ENCODE peak calls at places on chromosome 13, in six cellular contexts. One of them, this sample, is unnamed.

GRCh38 chr13:62702502-62702901 is 1286.9 kb upstream of the PCDH20 start:
- DNase-seq in posterior cingulate gyrus: no peak
- DNase-seq in activated CD4-positive, alpha-beta T cell treated with anti-CD3 and anti-CD28 coated beads, Interleukin-2, amount 50 U/mL, for 24 hours: no peak
- DNase-seq in cardiac muscle cell: no peak
- DNase-seq in RWPE1: no peak
- DNase-seq in CD4-positive, alpha-beta memory T cell: no peak
- DNase-seq in this sample: no peak

GRCh38 chr13:104014803-104015645 is 948.8 kb upstream of the SLC10A2 start:
- DNase-seq in posterior cingulate gyrus: no peak
- DNase-seq in activated CD4-positive, alpha-beta T cell treated with anti-CD3 and anti-CD28 coated beads, Interleukin-2, amount 50 U/mL, for 24 hours: no peak
- DNase-seq in cardiac muscle cell: no peak
- DNase-seq in RWPE1: no peak
- DNase-seq in CD4-positive, alpha-beta memory T cell: no peak
- DNase-seq in this sample: no peak

GRCh38 chr13:75135325-75135825 is 346.6 kb downstream of the TBC1D4 start:
- DNase-seq in posterior cingulate gyrus: no peak
- DNase-seq in activated CD4-positive, alpha-beta T cell treated with anti-CD3 and anti-CD28 coated beads, Interleukin-2, amount 50 U/mL, for 24 hours: no peak
- DNase-seq in cardiac muscle cell: no peak
- DNase-seq in RWPE1: peak; percentile 9
- DNase-seq in CD4-positive, alpha-beta memory T cell: no peak
- DNase-seq in this sample: no peak

GRCh38 chr13:80924596-80924995 is 583.7 kb upstream of the SPRY2 start:
- DNase-seq in posterior cingulate gyrus: no peak
- DNase-seq in activated CD4-positive, alpha-beta T cell treated with anti-CD3 and anti-CD28 coated beads, Interleukin-2, amount 50 U/mL, for 24 hours: no peak
- DNase-seq in cardiac muscle cell: no peak
- DNase-seq in RWPE1: no peak
- DNase-seq in CD4-positive, alpha-beta memory T cell: no peak
- DNase-seq in this sample: no peak

GRCh38 chr13:97386832-97387486 is 47.0 kb upstream of the RAP2A start:
- DNase-seq in posterior cingulate gyrus: no peak
- DNase-seq in activated CD4-positive, alpha-beta T cell treated with anti-CD3 and anti-CD28 coated beads, Interleukin-2, amount 50 U/mL, for 24 hours: no peak
- DNase-seq in cardiac muscle cell: no peak
- DNase-seq in RWPE1: no peak
- DNase-seq in CD4-positive, alpha-beta memory T cell: no peak
- DNase-seq in this sample: no peak

GRCh38 chr13:32829676-32830091 is 186.5 kb upstream of the KL start:
- DNase-seq in posterior cingulate gyrus: no peak
- DNase-seq in activated CD4-positive, alpha-beta T cell treated with anti-CD3 and anti-CD28 coated beads, Interleukin-2, amount 50 U/mL, for 24 hours: no peak
- DNase-seq in cardiac muscle cell: no peak
- DNase-seq in RWPE1: peak; percentile 48
- DNase-seq in CD4-positive, alpha-beta memory T cell: no peak
- DNase-seq in this sample: peak; percentile 21

GRCh38 chr13:46778879-46779278 is 18.1 kb downstream of the ESD start:
- DNase-seq in posterior cingulate gyrus: no peak
- DNase-seq in activated CD4-positive, alpha-beta T cell treated with anti-CD3 and anti-CD28 coated beads, Interleukin-2, amount 50 U/mL, for 24 hours: no peak
- DNase-seq in cardiac muscle cell: no peak
- DNase-seq in RWPE1: no peak
- DNase-seq in CD4-positive, alpha-beta memory T cell: no peak
- DNase-seq in this sample: no peak

GRCh38 chr13:98216135-98216565 is 39.1 kb upstream of the RNF113B start:
- DNase-seq in posterior cingulate gyrus: no peak
- DNase-seq in activated CD4-positive, alpha-beta T cell treated with anti-CD3 and anti-CD28 coated beads, Interleukin-2, amount 50 U/mL, for 24 hours: no peak
- DNase-seq in cardiac muscle cell: peak; percentile 62
- DNase-seq in RWPE1: no peak
- DNase-seq in CD4-positive, alpha-beta memory T cell: no peak
- DNase-seq in this sample: no peak

GRCh38 chr13:51479199-51479523 is 26.3 kb upstream of the INTS6 start:
- DNase-seq in posterior cingulate gyrus: no peak
- DNase-seq in activated CD4-positive, alpha-beta T cell treated with anti-CD3 and anti-CD28 coated beads, Interleukin-2, amount 50 U/mL, for 24 hours: no peak
- DNase-seq in cardiac muscle cell: no peak
- DNase-seq in RWPE1: peak; percentile 59
- DNase-seq in CD4-positive, alpha-beta memory T cell: no peak
- DNase-seq in this sample: no peak

GRCh38 chr13:53092931-53093330 is 64.3 kb downstream of the OLFM4 start:
- DNase-seq in posterior cingulate gyrus: no peak
- DNase-seq in activated CD4-positive, alpha-beta T cell treated with anti-CD3 and anti-CD28 coated beads, Interleukin-2, amount 50 U/mL, for 24 hours: no peak
- DNase-seq in cardiac muscle cell: no peak
- DNase-seq in RWPE1: no peak
- DNase-seq in CD4-positive, alpha-beta memory T cell: no peak
- DNase-seq in this sample: no peak

GRCh38 chr13:92355213-92355612 is 871.4 kb upstream of the GPC6 start:
- DNase-seq in posterior cingulate gyrus: no peak
- DNase-seq in activated CD4-positive, alpha-beta T cell treated with anti-CD3 and anti-CD28 coated beads, Interleukin-2, amount 50 U/mL, for 24 hours: no peak
- DNase-seq in cardiac muscle cell: peak; percentile 38
- DNase-seq in RWPE1: no peak
- DNase-seq in CD4-positive, alpha-beta memory T cell: no peak
- DNase-seq in this sample: no peak

This sample was measured in MM.1S.